ENCODE peak calls at places on chromosomes 12 and 14, in five cellular contexts. C, K, Q, M and T are unnamed samples.

GRCh38 chr12:125528300-125528699 is 463.1 kb downstream of the AACS start:
- DNase-seq in C (no peak), K (no peak), Q (no peak), M (no peak), T (no peak)

GRCh38 chr14:93005838-93006237 is 82.9 kb downstream of the CHGA start:
- DNase-seq in C (no peak), K (no peak), Q (no peak), M (no peak), T (no peak)

GRCh38 chr12:59320112-59320511 is 275.7 kb upstream of the SLC16A7 start:
- DNase-seq in C (no peak), K (no peak), Q (no peak), M (no peak), T (no peak)

GRCh38 chr14:75361751-75362433 is 65.9 kb upstream of the JDP2 start:
- DNase-seq in C (no peak), K (no peak), Q (no peak), M (no peak), T (peak; percentile 84)

GRCh38 chr12:116712458-116713303 is 25.2 kb downstream of the SPRING1 start:
- DNase-seq in C (no peak), K (no peak), Q (no peak), M (no peak), T (no peak)

GRCh38 chr12:28872654-28873268 is 276.3 kb upstream of the FAR2 start:
- DNase-seq in C (peak; percentile 67), K (peak; percentile 25), Q (peak; percentile 53), M (no peak), T (no peak)

GRCh38 chr14:70281938-70282337 is 77.5 kb downstream of the COX16 start:
- DNase-seq in C (no peak), K (no peak), Q (no peak), M (no peak), T (no peak)

GRCh38 chr14:65103150-65103760 is 938 bp upstream of the MAX start:
- DNase-seq in C (peak; percentile 27), K (no peak), Q (no peak), M (peak; percentile 30), T (no peak)

GRCh38 chr14:73311710-73312035 is 74.4 kb downstream of the PAPLN start:
- DNase-seq in C (no peak), K (no peak), Q (no peak), M (no peak), T (no peak)

GRCh38 chr14:69612014-69612758 is 790 bp downstream of the SUSD6 start:
- DNase-seq in C (peak; percentile 23), K (no peak), Q (peak; percentile 56), M (no peak), T (peak; percentile 51)

GRCh38 chr12:57611116-57611809 is at the start of gene ARHGEF25:
- DNase-seq in C (peak; percentile 53), K (peak; percentile 53), Q (no peak), M (no peak), T (peak; percentile 95)

GRCh38 chr12:76410371-76410770 is 62.2 kb upstream of the BBS10 start:
- DNase-seq in C (no peak), K (no peak), Q (no peak), M (no peak), T (no peak)

GRCh38 chr14:79584679-79585078 is 626.6 kb downstream of the DIO2 start:
- DNase-seq in C (peak; percentile 98), K (no peak), Q (no peak), M (no peak), T (no peak)

GRCh38 chr14:24274101-24274543 is 2.7 kb upstream of the RABGGTA start:
- DNase-seq in C (peak; percentile 31), K (peak; percentile 63), Q (no peak), M (no peak), T (no peak)

GRCh38 chr14:20714593-20715250 is 26.2 kb downstream of the ANG start:
- DNase-seq in C (peak; percentile 34), K (peak; percentile 91), Q (peak; percentile 60), M (peak; percentile 54), T (peak; percentile 85)

GRCh38 chr14:42469637-42470426 is 863.2 kb downstream of the LRFN5 start:
- DNase-seq in C (peak; percentile 25), K (no peak), Q (no peak), M (no peak), T (no peak)

GRCh38 chr12:92886131-92886530 is 43.0 kb downstream of the EEA1 start:
- DNase-seq in C (no peak), K (no peak), Q (no peak), M (no peak), T (no peak)

GRCh38 chr12:126944684-126945083 is 1322.3 kb upstream of the TMEM132C start:
- DNase-seq in C (no peak), K (no peak), Q (no peak), M (no peak), T (no peak)

GRCh38 chr14:76926521-76927251 is 100.5 kb downstream of the LRRC74A start:
- DNase-seq in C (peak; percentile 58), K (no peak), Q (no peak), M (no peak), T (no peak)

DNA sequence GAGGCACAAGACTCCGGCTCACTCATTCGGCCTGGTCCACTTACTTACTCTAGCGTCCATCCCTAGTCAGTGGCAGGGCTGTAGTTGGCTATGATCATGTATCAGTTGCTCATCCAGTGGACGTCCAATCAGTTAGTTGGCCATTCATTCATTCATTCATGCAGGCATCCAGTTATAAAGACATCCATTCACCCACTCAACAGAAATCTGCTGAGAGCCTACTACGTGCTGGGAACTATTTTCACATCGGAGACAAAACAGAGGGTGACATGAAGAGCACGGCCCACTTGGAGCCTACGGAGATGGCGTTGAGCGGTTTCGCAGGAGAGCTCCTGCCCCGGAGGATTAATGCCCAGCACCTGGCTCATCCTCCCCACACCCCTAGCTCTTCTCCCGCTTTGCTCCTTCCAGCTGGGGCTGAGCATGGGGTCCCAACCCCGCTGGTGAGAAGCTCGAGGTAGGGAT is 49.7 kb downstream of the SNAPC1 start:
- DNase-seq in C (no peak), K (no peak), Q (no peak), M (no peak), T (no peak)
- H3K4me3 ChIP-seq in C (peak overlapping the region; percentile 83), K (peak overlapping the region; percentile 43), Q (no peak overlapping the region), M (no peak overlapping the region), T (no peak overlapping the region)

GRCh38 chr12:52884526-52885293 is 20.2 kb downstream of the KRT8 start:
- DNase-seq in C (peak; percentile 36), K (peak; percentile 87), Q (peak; percentile 86), M (peak; percentile 31), T (peak; percentile 83)
- H3K27ac ChIP-seq in C (no peak overlapping the region), K (peak overlapping the region; percentile 27), Q (peak overlapping the region; percentile 54), M (no peak overlapping the region), T (no peak overlapping the region)

GRCh38 chr14:68608235-68608962 is 184.5 kb downstream of the ZFP36L1 start:
- DNase-seq in C (no peak), K (no peak), Q (no peak), M (no peak), T (peak; percentile 84)

GRCh38 chr14:68607852-68608232 is 185.0 kb downstream of the ZFP36L1 start:
- DNase-seq in C (no peak), K (no peak), Q (no peak), M (no peak), T (no peak)

GRCh38 chr14:68609012-68609411 is 183.9 kb downstream of the ZFP36L1 start:
- DNase-seq in C (no peak), K (no peak), Q (no peak), M (no peak), T (no peak)

GRCh38 chr14:68606644-68607043 is 186.2 kb downstream of the ZFP36L1 start:
- DNase-seq in C (no peak), K (no peak), Q (peak; percentile 6), M (no peak), T (no peak)

DNA sequence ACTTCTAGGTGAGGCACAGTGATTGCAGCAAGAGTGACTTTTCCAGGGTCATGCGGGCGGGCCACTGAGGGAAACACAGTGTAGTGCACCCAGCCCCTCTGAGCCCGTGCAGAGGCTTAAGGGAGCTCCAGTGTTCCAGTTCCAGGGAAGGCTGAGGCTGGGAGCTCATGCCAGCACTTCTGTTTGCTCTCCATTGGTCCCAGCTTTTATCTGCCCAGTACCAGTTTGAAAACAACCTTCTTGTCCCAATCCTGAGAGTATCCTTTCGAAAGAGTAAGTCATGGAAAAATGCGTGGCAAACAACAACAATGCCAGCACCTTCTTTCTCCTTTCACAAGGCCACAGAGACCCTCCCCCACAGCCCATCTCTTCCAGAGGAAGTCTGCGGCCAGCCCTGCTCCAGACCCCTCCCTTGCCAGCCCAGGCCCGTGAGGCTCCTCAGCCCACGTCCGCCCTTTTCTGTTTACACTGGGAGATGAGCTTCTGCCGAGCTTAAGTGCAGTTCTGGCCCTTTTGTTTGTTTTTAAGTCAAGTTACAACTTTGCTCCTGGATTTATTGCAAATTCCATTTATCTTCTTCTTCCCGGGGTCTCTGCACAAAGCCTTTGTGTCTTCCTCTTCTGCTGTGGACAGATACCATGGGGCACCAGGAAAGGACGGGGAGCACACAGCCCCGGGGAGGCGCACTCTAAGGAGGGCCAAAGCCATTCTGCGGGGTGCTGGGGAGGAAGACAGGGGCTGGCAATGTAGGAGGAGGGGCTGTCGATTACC is 185.6 kb downstream of the ZFP36L1 start:
- DNase-seq in C (peak; percentile 64), K (peak; percentile 38), Q (no peak), M (no peak), T (no peak)
- H3K4me3 ChIP-seq in C (no peak overlapping the region), K (no peak overlapping the region), Q (no peak overlapping the region), M (no peak overlapping the region), T (no peak overlapping the region)

GRCh38 chr12:19167708-19168107 is 38.2 kb downstream of the PLEKHA5 start:
- DNase-seq in C (no peak), K (no peak), Q (no peak), M (no peak), T (no peak)

GRCh38 chr12:19165446-19165845 is 35.9 kb downstream of the PLEKHA5 start:
- DNase-seq in C (no peak), K (no peak), Q (no peak), M (no peak), T (no peak)

GRCh38 chr12:19168634-19169033 is 39.1 kb downstream of the PLEKHA5 start:
- DNase-seq in C (no peak), K (no peak), Q (no peak), M (no peak), T (no peak)

GRCh38 chr12:19166956-19167355 is 37.4 kb downstream of the PLEKHA5 start:
- DNase-seq in C (no peak), K (no peak), Q (no peak), M (no peak), T (no peak)

DNA sequence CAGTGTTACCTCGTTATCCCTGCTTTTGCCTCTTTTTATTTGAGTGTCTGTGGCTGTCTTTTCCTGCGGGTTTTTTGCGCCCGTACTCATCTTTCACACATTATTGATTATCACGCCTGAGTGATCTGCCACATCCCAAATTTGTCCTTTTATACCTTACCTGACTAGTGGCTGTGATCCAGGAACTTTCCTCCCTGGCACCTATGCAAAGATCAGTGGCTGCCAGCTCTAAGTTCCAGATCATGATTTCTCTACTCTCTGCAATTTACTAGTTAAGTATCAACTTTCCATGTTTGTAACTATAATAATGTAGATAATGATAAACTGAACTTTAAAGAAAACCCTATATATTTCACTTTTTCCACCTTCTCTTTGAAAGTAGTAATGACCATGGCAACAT is 36.9 kb downstream of the PLEKHA5 start:
- DNase-seq in C (no peak), K (peak; percentile 58), Q (peak; percentile 78), M (no peak), T (no peak)
- H3K27ac ChIP-seq in C (no peak overlapping the region), K (no peak overlapping the region), Q (no peak overlapping the region), M (no peak overlapping the region), T (no peak overlapping the region)